ENCODE peak calls at places on chromosomes 3 and 15, in eight cellular contexts. G, E, M, S, O, C, J and B are unnamed samples.

GRCh38 chr3:70919091-70919490 is 606.7 kb upstream of the MDFIC2 start:
- DNase-seq in G (peak), E (no peak), M (no peak), S (no peak), O (no peak), C (no peak), J (no peak), B (no peak)

GRCh38 chr3:154584041-154584440 is 154.1 kb upstream of the GPR149 start:
- DNase-seq in G (no peak), E (peak), M (no peak), S (no peak), O (no peak), C (no peak), J (no peak), B (no peak)

GRCh38 chr3:63353383-63353782 is 75.3 kb downstream of the SYNPR start:
- DNase-seq in G (no peak), E (no peak), M (no peak), S (no peak), O (no peak), C (no peak), J (no peak), B (no peak)

GRCh38 chr3:10337323-10338163 is 16.6 kb upstream of the SEC13 start:
- DNase-seq in G (no peak), E (no peak), M (no peak), S (no peak), O (no peak), C (no peak), J (no peak), B (no peak)

GRCh38 chr3:53161820-53162671 is 1.0 kb downstream of the PRKCD start:
- DNase-seq in G (no peak), E (peak), M (peak), S (no peak), O (no peak), C (peak), J (no peak), B (peak)

GRCh38 chr3:190326361-190326760 is 4.1 kb upstream of the CLDN1 start:
- DNase-seq in G (no peak), E (no peak), M (no peak), S (no peak), O (no peak), C (no peak), J (no peak), B (no peak)

GRCh38 chr15:48330045-48330840 is 986 bp upstream of the DUT start:
- DNase-seq in G (no peak), E (no peak), M (no peak), S (no peak), O (no peak), C (no peak), J (no peak), B (no peak)

GRCh38 chr3:101812895-101813294 is 33.9 kb downstream of the NXPE3 start:
- DNase-seq in G (no peak), E (no peak), M (no peak), S (no peak), O (no peak), C (no peak), J (no peak), B (no peak)

GRCh38 chr3:182920515-182921084 is 59.7 kb downstream of the DCUN1D1 start:
- DNase-seq in G (no peak), E (peak), M (no peak), S (no peak), O (no peak), C (no peak), J (no peak), B (no peak)

GRCh38 chr15:70250208-70251201 is 152.8 kb upstream of the TLE3 start:
- DNase-seq in G (no peak), E (no peak), M (peak), S (peak), O (no peak), C (no peak), J (no peak), B (no peak)

GRCh38 chr3:13533823-13534435 is 15.0 kb upstream of the FBLN2 start:
- DNase-seq in G (no peak), E (no peak), M (no peak), S (no peak), O (no peak), C (no peak), J (no peak), B (no peak)

GRCh38 chr3:128051459-128051836 is 789 bp upstream of the SEC61A1 start:
- DNase-seq in G (peak), E (no peak), M (no peak), S (no peak), O (no peak), C (no peak), J (no peak), B (no peak)

GRCh38 chr15:57028176-57028575 is 109.7 kb downstream of the TCF12 start:
- DNase-seq in G (no peak), E (no peak), M (no peak), S (no peak), O (no peak), C (no peak), J (no peak), B (no peak)

GRCh38 chr3:144586382-144586781 is 614.8 kb downstream of the DIPK2A start:
- DNase-seq in G (no peak), E (peak), M (no peak), S (no peak), O (no peak), C (no peak), J (no peak), B (no peak)

GRCh38 chr3:174094671-174095070 is 697.1 kb downstream of the NLGN1 start:
- DNase-seq in G (no peak), E (no peak), M (no peak), S (no peak), O (no peak), C (no peak), J (no peak), B (no peak)

GRCh38 chr3:112818289-112818688 is 28.4 kb downstream of the CD200R1L start:
- DNase-seq in G (no peak), E (no peak), M (no peak), S (no peak), O (no peak), C (no peak), J (no peak), B (no peak)

GRCh38 chr15:75200765-75201608 is 695 bp upstream of the C15orf39 start:
- DNase-seq in G (no peak), E (no peak), M (peak), S (peak), O (no peak), C (peak), J (peak), B (peak)

GRCh38 chr3:115217678-115218451 is 70.8 kb upstream of the ZBTB20 start:
- DNase-seq in G (no peak), E (peak), M (peak), S (no peak), O (peak), C (peak), J (no peak), B (no peak)

GRCh38 chr15:85725019-85725418 is 69.7 kb downstream of the KLHL25 start:
- DNase-seq in G (no peak), E (no peak), M (peak), S (no peak), O (peak), C (no peak), J (no peak), B (no peak)

GRCh38 chr3:194000712-194001111 is 135.2 kb upstream of the HES1 start:
- DNase-seq in G (no peak), E (no peak), M (no peak), S (no peak), O (no peak), C (no peak), J (no peak), B (no peak)

GRCh38 chr3:61922118-61922517 is 360.7 kb downstream of the PTPRG start:
- DNase-seq in G (peak), E (no peak), M (no peak), S (no peak), O (no peak), C (no peak), J (no peak), B (no peak)

GRCh38 chr3:61914277-61914676 is 352.9 kb downstream of the PTPRG start:
- DNase-seq in G (no peak), E (no peak), M (no peak), S (no peak), O (peak), C (no peak), J (no peak), B (no peak)

GRCh38 chr3:61924065-61924740 is 362.8 kb downstream of the PTPRG start:
- DNase-seq in G (peak), E (no peak), M (no peak), S (no peak), O (no peak), C (no peak), J (no peak), B (no peak)

GRCh38 chr3:61915296-61915695 is 353.9 kb downstream of the PTPRG start:
- DNase-seq in G (no peak), E (no peak), M (no peak), S (no peak), O (no peak), C (no peak), J (no peak), B (no peak)

DNA sequence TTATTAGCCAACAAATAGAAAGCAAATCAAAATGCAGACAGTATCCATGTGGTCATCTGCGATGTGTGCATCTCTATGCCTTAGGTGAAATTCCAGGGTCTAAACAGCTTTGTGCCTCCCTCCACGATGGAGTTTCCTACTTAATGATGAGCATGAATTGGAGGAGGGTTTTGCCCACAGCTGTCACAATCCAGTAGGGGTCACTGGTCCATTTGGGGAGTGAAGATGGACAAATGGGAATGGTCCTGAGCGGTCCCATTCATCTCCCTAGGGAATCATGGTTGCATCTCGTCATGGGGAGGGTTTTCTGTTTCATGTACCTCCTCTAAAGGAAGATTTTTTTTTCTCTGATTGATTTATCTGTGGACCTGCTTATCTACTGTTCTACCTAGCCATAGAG is 358.0 kb downstream of the PTPRG start:
- DNase-seq in G (no peak), E (no peak), M (no peak), S (no peak), O (no peak), C (no peak), J (no peak), B (no peak)
- TF ChIP-seq CTCF in G (no peak), E (no peak), M (no peak), S (no peak), O (no peak), C (no peak), J (no peak), B (no peak)

GRCh38 chr3:109687626-109688025 is 350.3 kb upstream of the DPPA4 start:
- DNase-seq in G (no peak), E (no peak), M (no peak), S (no peak), O (no peak), C (no peak), J (no peak), B (no peak)
- TF ChIP-seq EP300 in G (no peak), E (no peak), M (no peak), S (no peak), O (no peak), C (no peak), J (no peak), B (no peak)

DNA sequence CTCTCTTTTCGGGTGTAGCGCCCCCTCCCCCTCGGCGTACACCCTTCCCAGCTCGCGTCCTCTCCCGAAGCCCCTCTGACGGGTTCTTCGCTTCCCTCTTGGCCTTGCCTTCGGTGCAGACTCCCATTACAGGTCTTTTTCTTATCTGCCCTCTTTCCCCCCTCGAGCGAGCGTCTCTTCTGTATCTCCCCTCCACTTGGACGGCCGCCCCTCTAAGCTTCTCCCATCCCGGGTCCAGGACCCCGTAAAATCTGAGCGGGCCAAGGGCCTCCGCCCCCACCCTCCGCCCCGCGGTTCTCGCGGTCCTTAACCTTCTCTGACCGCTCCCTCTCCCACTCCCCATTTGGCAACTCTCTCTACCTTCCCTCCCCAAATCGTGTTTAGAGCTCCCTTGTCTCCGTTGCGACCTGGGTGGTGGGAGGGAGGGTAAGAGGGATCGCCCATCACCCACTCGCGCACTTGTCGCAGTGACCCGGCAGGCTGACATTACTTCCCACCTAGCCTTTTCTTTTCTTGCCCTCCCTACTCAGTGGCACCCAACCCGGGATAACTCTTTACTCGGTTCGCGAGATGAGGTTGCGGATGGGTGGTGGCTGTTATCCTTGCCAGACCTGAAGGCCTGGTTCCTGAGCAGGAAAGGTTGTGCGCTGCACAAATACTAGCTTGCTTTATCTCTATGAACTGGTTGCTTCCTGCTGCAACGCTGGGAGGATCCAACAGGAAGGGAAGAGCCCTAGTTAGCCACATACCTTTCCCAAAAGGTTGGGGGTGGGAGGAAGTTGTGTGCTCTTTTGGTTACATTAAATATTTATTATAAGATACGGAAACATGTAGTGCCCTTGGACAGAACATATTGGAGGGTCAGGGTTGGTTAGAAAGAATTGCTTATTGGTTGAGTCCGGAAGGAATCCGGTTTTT is 922 bp downstream of the RAB11A start:
- DNase-seq in G (no peak), E (peak), M (peak), S (peak), O (peak), C (peak), J (peak), B (peak)
- TF ChIP-seq POLR2A in G (no peak), E (no peak), M (no peak), S (peak), O (no peak), C (peak), J (no peak), B (peak)

GRCh38 chr3:177804646-177805045 is 607.4 kb upstream of the TBL1XR1 start:
- DNase-seq in G (no peak), E (no peak), M (no peak), S (no peak), O (no peak), C (no peak), J (no peak), B (no peak)

GRCh38 chr3:177803495-177803894 is 606.2 kb upstream of the TBL1XR1 start:
- DNase-seq in G (no peak), E (no peak), M (no peak), S (no peak), O (no peak), C (no peak), J (no peak), B (no peak)

GRCh38 chr3:177802151-177802900 is 605.0 kb upstream of the TBL1XR1 start:
- DNase-seq in G (no peak), E (no peak), M (no peak), S (no peak), O (no peak), C (no peak), J (no peak), B (no peak)

GRCh38 chr3:177807150-177807875 is 610.0 kb upstream of the TBL1XR1 start:
- DNase-seq in G (no peak), E (no peak), M (no peak), S (no peak), O (no peak), C (no peak), J (no peak), B (no peak)

DNA sequence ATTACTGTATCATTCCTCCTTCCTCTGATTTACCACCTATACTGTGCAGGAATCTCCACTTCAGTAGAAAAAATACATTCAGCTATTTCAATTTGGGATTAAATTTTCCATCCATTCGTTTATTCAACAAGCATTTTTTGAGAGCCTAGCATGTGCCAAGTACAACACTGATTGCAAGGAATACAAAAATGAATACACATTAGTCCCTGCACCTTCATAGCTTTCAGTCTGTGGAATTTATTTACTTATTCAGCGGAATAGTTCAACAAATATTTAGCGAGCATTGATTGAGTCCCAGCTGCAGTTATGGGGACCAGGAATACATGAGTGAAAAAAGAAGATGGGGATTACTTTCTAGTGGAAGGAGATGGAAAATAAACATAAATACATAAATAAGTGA is 606.8 kb upstream of the TBL1XR1 start:
- DNase-seq in G (no peak), E (no peak), M (no peak), S (no peak), O (no peak), C (no peak), J (no peak), B (no peak)
- TF ChIP-seq CTCF in G (no peak), E (no peak), M (no peak), S (no peak), O (no peak), C (no peak), J (no peak), B (no peak)

GRCh38 chr3:188979669-188980311 is 192.0 kb upstream of the TPRG1 start:
- DNase-seq in G (no peak), E (no peak), M (no peak), S (no peak), O (no peak), C (no peak), J (no peak), B (peak)
- TF ChIP-seq EP300 in G (no peak), E (no peak), M (no peak), S (no peak), O (no peak), C (no peak), J (no peak), B (no peak)